ENCODE peak calls at places on chromosomes 4 and X, in nine cellular contexts. B is ACHN; K is stimulated activated CD8-positive, alpha-beta memory T cell treated with anti-CD3 and anti-CD28 coated beads, Interleukin-12 subunit alpha, Interleukin-12 subunit beta, amount 100 ng/mL, for 4 hours; C is bronchial epithelial cell; F is activated CD4-positive, CD25-positive, alpha-beta regulatory T cell treated with anti-CD3 and anti-CD28 coated beads, Interleukin-2, amount 50 U/mL, for 72 hours; S is activated T-cell treated with anti-CD3 and anti-CD28 coated beads for 48 hours; T is naive thymus-derived CD4-positive, alpha-beta T cell; U is fibroblast of the aortic adventitia; G is transverse colon. Z is an unnamed sample.

GRCh38 chr4:11446156-11446811 is 17.6 kb upstream of the HS3ST1 start:
- DNase-seq in B (no peak), K (no peak), C (no peak), F (no peak), S (no peak), T (no peak), U (peak), G (no peak), Z (no peak)

GRCh38 chr4:57077550-57078311 is 32.5 kb downstream of the IGFBP7 start:
- DNase-seq in B (peak), K (no peak), C (peak), F (no peak), S (no peak), T (no peak), U (peak), G (no peak), Z (peak)

GRCh38 chrX:40007746-40008705 is 89.7 kb downstream of the BCOR start:
- DNase-seq in B (no peak), K (no peak), C (no peak), F (no peak), S (no peak), T (no peak), U (no peak), G (no peak), Z (peak)

GRCh38 chrX:54411732-54412131 is 28.5 kb upstream of the TSR2 start:
- DNase-seq in B (no peak), K (no peak), C (no peak), F (no peak), S (no peak), T (no peak), U (no peak), G (no peak), Z (no peak)

GRCh38 chrX:137945470-137945869 is 379.5 kb downstream of the ZIC3 start:
- DNase-seq in B (no peak), K (no peak), C (no peak), F (no peak), S (no peak), T (no peak), U (no peak), G (no peak), Z (no peak)

GRCh38 chr4:127113852-127114362 is 518.9 kb upstream of the INTU start:
- DNase-seq in B (no peak), K (no peak), C (no peak), F (no peak), S (no peak), T (no peak), U (no peak), G (no peak), Z (no peak)

GRCh38 chr4:6848717-6849305 is 60.8 kb upstream of the TBC1D14 start:
- DNase-seq in B (no peak), K (no peak), C (no peak), F (no peak), S (no peak), T (no peak), U (no peak), G (no peak), Z (no peak)

GRCh38 chr4:41856797-41857196 is 78.4 kb upstream of the TMEM33 start:
- DNase-seq in B (no peak), K (no peak), C (no peak), F (no peak), S (no peak), T (no peak), U (no peak), G (no peak), Z (no peak)

GRCh38 chrX:123731258-123731986 is 1.4 kb downstream of the THOC2 start:
- DNase-seq in B (peak), K (no peak), C (peak), F (no peak), S (peak), T (no peak), U (peak), G (no peak), Z (no peak)

GRCh38 chr4:83582289-83582756 is 46.4 kb downstream of the GPAT3 start:
- DNase-seq in B (peak), K (no peak), C (peak), F (no peak), S (no peak), T (no peak), U (peak), G (peak), Z (no peak)

GRCh38 chr4:119729815-119730643 is 101.4 kb upstream of the PDE5A start:
- DNase-seq in B (no peak), K (no peak), C (peak), F (no peak), S (no peak), T (no peak), U (peak), G (peak), Z (no peak)

GRCh38 chrX:69546417-69546816 is 42.3 kb downstream of the NALF2 start:
- DNase-seq in B (no peak), K (no peak), C (no peak), F (no peak), S (no peak), T (no peak), U (no peak), G (no peak), Z (no peak)

GRCh38 chr4:17347445-17347844 is 164.4 kb downstream of the QDPR start:
- DNase-seq in B (peak), K (no peak), C (no peak), F (no peak), S (no peak), T (no peak), U (peak), G (no peak), Z (no peak)

Z was measured in ecto neural progenitor cell.